ENCODE peak calls at places on chromosome 17, in nine cellular contexts. One of them, this sample, is unnamed.

GRCh38 chr17:76791053-76791980 is 53.4 kb downstream of the MFSD11 start:
- DNase-seq in brain microvascular endothelial cell: peak
- DNase-seq in dorsolateral prefrontal cortex: peak
- DNase-seq in A549: peak
- DNase-seq in esophagus squamous epithelium: no peak
- DNase-seq in aorta: peak
- DNase-seq in tibial nerve: no peak
- DNase-seq in heart right ventricle: no peak
- DNase-seq in OCI-LY7: peak
- DNase-seq in this sample: peak

GRCh38 chr17:77317091-77317519 is 176.3 kb downstream of the SEC14L1 start:
- DNase-seq in brain microvascular endothelial cell: no peak
- DNase-seq in esophagus squamous epithelium: no peak
- DNase-seq in aorta: peak
- DNase-seq in OCI-LY7: no peak
- DNase-seq in A549: no peak
- DNase-seq in heart right ventricle: no peak
- DNase-seq in tibial nerve: no peak
- DNase-seq in dorsolateral prefrontal cortex: peak
- DNase-seq in this sample: no peak

GRCh38 chr17:81195941-81196495 is 26.7 kb downstream of the CEP131 start:
- DNase-seq in tibial nerve: no peak
- DNase-seq in esophagus squamous epithelium: no peak
- DNase-seq in brain microvascular endothelial cell: no peak
- DNase-seq in heart right ventricle: no peak
- DNase-seq in dorsolateral prefrontal cortex: no peak
- DNase-seq in aorta: no peak
- DNase-seq in OCI-LY7: no peak
- DNase-seq in A549: no peak
- DNase-seq in this sample: no peak

GRCh38 chr17:78933959-78934568 is 8.9 kb upstream of the TIMP2 start:
- DNase-seq in brain microvascular endothelial cell: peak
- DNase-seq in esophagus squamous epithelium: peak
- DNase-seq in A549: peak
- DNase-seq in heart right ventricle: peak
- DNase-seq in tibial nerve: peak
- DNase-seq in OCI-LY7: no peak
- DNase-seq in aorta: peak
- DNase-seq in dorsolateral prefrontal cortex: peak
- DNase-seq in this sample: peak

GRCh38 chr17:41026668-41027471 is at the start of gene KRTAP1-5:
- DNase-seq in heart right ventricle: no peak
- DNase-seq in dorsolateral prefrontal cortex: no peak
- DNase-seq in brain microvascular endothelial cell: peak
- DNase-seq in esophagus squamous epithelium: no peak
- DNase-seq in aorta: no peak
- DNase-seq in tibial nerve: no peak
- DNase-seq in A549: no peak
- DNase-seq in OCI-LY7: no peak
- DNase-seq in this sample: no peak

GRCh38 chr17:79840989-79841286 is 1.7 kb upstream of the CBX4 start:
- DNase-seq in heart right ventricle: no peak
- DNase-seq in dorsolateral prefrontal cortex: no peak
- DNase-seq in OCI-LY7: no peak
- DNase-seq in aorta: no peak
- DNase-seq in esophagus squamous epithelium: no peak
- DNase-seq in tibial nerve: no peak
- DNase-seq in A549: no peak
- DNase-seq in brain microvascular endothelial cell: no peak
- DNase-seq in this sample: no peak

GRCh38 chr17:47684535-47685193 is 9.3 kb upstream of the TBKBP1 start:
- DNase-seq in heart right ventricle: no peak
- DNase-seq in esophagus squamous epithelium: no peak
- DNase-seq in OCI-LY7: no peak
- DNase-seq in brain microvascular endothelial cell: no peak
- DNase-seq in aorta: no peak
- DNase-seq in A549: no peak
- DNase-seq in dorsolateral prefrontal cortex: no peak
- DNase-seq in tibial nerve: no peak
- DNase-seq in this sample: no peak

GRCh38 chr17:7848665-7849184 is 6.1 kb upstream of the TMEM88 start:
- DNase-seq in OCI-LY7: no peak
- DNase-seq in dorsolateral prefrontal cortex: no peak
- DNase-seq in esophagus squamous epithelium: no peak
- DNase-seq in tibial nerve: no peak
- DNase-seq in brain microvascular endothelial cell: no peak
- DNase-seq in heart right ventricle: no peak
- DNase-seq in A549: no peak
- DNase-seq in aorta: no peak
- DNase-seq in this sample: no peak

GRCh38 chr17:12967962-12968361 is 49.9 kb downstream of the ELAC2 start:
- DNase-seq in dorsolateral prefrontal cortex: no peak
- DNase-seq in heart right ventricle: no peak
- DNase-seq in esophagus squamous epithelium: no peak
- DNase-seq in tibial nerve: no peak
- DNase-seq in A549: no peak
- DNase-seq in brain microvascular endothelial cell: no peak
- DNase-seq in aorta: no peak
- DNase-seq in OCI-LY7: no peak
- DNase-seq in this sample: no peak

GRCh38 chr17:44006581-44007345 is 2.3 kb downstream of the NAGS start:
- DNase-seq in heart right ventricle: peak
- DNase-seq in aorta: peak
- DNase-seq in OCI-LY7: peak
- DNase-seq in brain microvascular endothelial cell: peak
- DNase-seq in dorsolateral prefrontal cortex: peak
- DNase-seq in tibial nerve: peak
- DNase-seq in A549: peak
- DNase-seq in esophagus squamous epithelium: peak
- DNase-seq in this sample: peak

GRCh38 chr17:79485399-79485985 is 125.4 kb downstream of the RBFOX3 start:
- DNase-seq in tibial nerve: no peak
- DNase-seq in esophagus squamous epithelium: no peak
- DNase-seq in dorsolateral prefrontal cortex: no peak
- DNase-seq in heart right ventricle: no peak
- DNase-seq in A549: no peak
- DNase-seq in aorta: no peak
- DNase-seq in brain microvascular endothelial cell: no peak
- DNase-seq in OCI-LY7: no peak
- DNase-seq in this sample: no peak

GRCh38 chr17:55295411-55296170 is 30.8 kb downstream of the HLF start:
- DNase-seq in A549: peak
- DNase-seq in esophagus squamous epithelium: no peak
- DNase-seq in dorsolateral prefrontal cortex: peak
- DNase-seq in heart right ventricle: peak
- DNase-seq in tibial nerve: peak
- DNase-seq in brain microvascular endothelial cell: peak
- DNase-seq in OCI-LY7: peak
- DNase-seq in aorta: no peak
- DNase-seq in this sample: no peak

GRCh38 chr17:62587554-62587953 is 39.9 kb upstream of the MRC2 start:
- DNase-seq in tibial nerve: no peak
- DNase-seq in aorta: no peak
- DNase-seq in heart right ventricle: no peak
- DNase-seq in dorsolateral prefrontal cortex: no peak
- DNase-seq in OCI-LY7: no peak
- DNase-seq in esophagus squamous epithelium: no peak
- DNase-seq in brain microvascular endothelial cell: no peak
- DNase-seq in A549: no peak
- DNase-seq in this sample: no peak

GRCh38 chr17:76023900-76024237 is 3.2 kb downstream of the EVPL start:
- DNase-seq in A549: no peak
- DNase-seq in dorsolateral prefrontal cortex: no peak
- DNase-seq in heart right ventricle: no peak
- DNase-seq in OCI-LY7: no peak
- DNase-seq in brain microvascular endothelial cell: no peak
- DNase-seq in esophagus squamous epithelium: no peak
- DNase-seq in tibial nerve: no peak
- DNase-seq in aorta: no peak
- DNase-seq in this sample: no peak

GRCh38 chr17:27846042-27846655 is 45.8 kb upstream of the NOS2 start:
- DNase-seq in A549: no peak
- DNase-seq in tibial nerve: no peak
- DNase-seq in esophagus squamous epithelium: no peak
- DNase-seq in dorsolateral prefrontal cortex: no peak
- DNase-seq in brain microvascular endothelial cell: no peak
- DNase-seq in heart right ventricle: no peak
- DNase-seq in aorta: no peak
- DNase-seq in OCI-LY7: no peak
- DNase-seq in this sample: no peak

GRCh38 chr17:27502526-27503324 is 46.5 kb downstream of the KSR1 start:
- DNase-seq in dorsolateral prefrontal cortex: no peak
- DNase-seq in brain microvascular endothelial cell: peak
- DNase-seq in aorta: peak
- DNase-seq in heart right ventricle: no peak
- DNase-seq in OCI-LY7: no peak
- DNase-seq in A549: no peak
- DNase-seq in tibial nerve: no peak
- DNase-seq in esophagus squamous epithelium: no peak
- DNase-seq in this sample: no peak

GRCh38 chr17:4845128-4845527 is 12.0 kb downstream of the MINK1 start:
- DNase-seq in brain microvascular endothelial cell: no peak
- DNase-seq in esophagus squamous epithelium: no peak
- DNase-seq in tibial nerve: no peak
- DNase-seq in OCI-LY7: no peak
- DNase-seq in aorta: no peak
- DNase-seq in A549: no peak
- DNase-seq in dorsolateral prefrontal cortex: no peak
- DNase-seq in heart right ventricle: no peak
- DNase-seq in this sample: no peak

GRCh38 chr17:4842376-4842775 is 9.2 kb downstream of the MINK1 start:
- DNase-seq in esophagus squamous epithelium: no peak
- DNase-seq in tibial nerve: no peak
- DNase-seq in OCI-LY7: no peak
- DNase-seq in brain microvascular endothelial cell: no peak
- DNase-seq in aorta: no peak
- DNase-seq in heart right ventricle: no peak
- DNase-seq in A549: no peak
- DNase-seq in dorsolateral prefrontal cortex: no peak
- DNase-seq in this sample: no peak

GRCh38 chr17:4840893-4841242 is 7.7 kb downstream of the MINK1 start:
- DNase-seq in brain microvascular endothelial cell: no peak
- DNase-seq in aorta: no peak
- DNase-seq in A549: no peak
- DNase-seq in OCI-LY7: no peak
- DNase-seq in esophagus squamous epithelium: no peak
- DNase-seq in tibial nerve: no peak
- DNase-seq in heart right ventricle: no peak
- DNase-seq in dorsolateral prefrontal cortex: no peak
- DNase-seq in this sample: no peak

GRCh38 chr17:4839965-4840892 is 7.1 kb downstream of the MINK1 start:
- DNase-seq in A549: no peak
- DNase-seq in tibial nerve: no peak
- DNase-seq in OCI-LY7: no peak
- DNase-seq in esophagus squamous epithelium: no peak
- DNase-seq in heart right ventricle: no peak
- DNase-seq in brain microvascular endothelial cell: no peak
- DNase-seq in dorsolateral prefrontal cortex: no peak
- DNase-seq in aorta: no peak
- DNase-seq in this sample: no peak

GRCh38 chr17:4843451-4843850 is 10.3 kb downstream of the MINK1 start:
- DNase-seq in dorsolateral prefrontal cortex: no peak
- DNase-seq in OCI-LY7: no peak
- DNase-seq in brain microvascular endothelial cell: no peak
- DNase-seq in tibial nerve: no peak
- DNase-seq in heart right ventricle: no peak
- DNase-seq in A549: no peak
- DNase-seq in aorta: no peak
- DNase-seq in esophagus squamous epithelium: no peak
- DNase-seq in this sample: no peak
- H3K27ac ChIP-seq in dorsolateral prefrontal cortex: peak
- H3K27ac ChIP-seq in OCI-LY7: no peak
- H3K27ac ChIP-seq in brain microvascular endothelial cell: no peak
- H3K27ac ChIP-seq in tibial nerve: no peak
- H3K27ac ChIP-seq in heart right ventricle: no peak
- H3K27ac ChIP-seq in A549: no peak
- H3K27ac ChIP-seq in aorta: no peak
- H3K27ac ChIP-seq in esophagus squamous epithelium: no peak
- H3K27ac ChIP-seq in this sample: no peak

DNA sequence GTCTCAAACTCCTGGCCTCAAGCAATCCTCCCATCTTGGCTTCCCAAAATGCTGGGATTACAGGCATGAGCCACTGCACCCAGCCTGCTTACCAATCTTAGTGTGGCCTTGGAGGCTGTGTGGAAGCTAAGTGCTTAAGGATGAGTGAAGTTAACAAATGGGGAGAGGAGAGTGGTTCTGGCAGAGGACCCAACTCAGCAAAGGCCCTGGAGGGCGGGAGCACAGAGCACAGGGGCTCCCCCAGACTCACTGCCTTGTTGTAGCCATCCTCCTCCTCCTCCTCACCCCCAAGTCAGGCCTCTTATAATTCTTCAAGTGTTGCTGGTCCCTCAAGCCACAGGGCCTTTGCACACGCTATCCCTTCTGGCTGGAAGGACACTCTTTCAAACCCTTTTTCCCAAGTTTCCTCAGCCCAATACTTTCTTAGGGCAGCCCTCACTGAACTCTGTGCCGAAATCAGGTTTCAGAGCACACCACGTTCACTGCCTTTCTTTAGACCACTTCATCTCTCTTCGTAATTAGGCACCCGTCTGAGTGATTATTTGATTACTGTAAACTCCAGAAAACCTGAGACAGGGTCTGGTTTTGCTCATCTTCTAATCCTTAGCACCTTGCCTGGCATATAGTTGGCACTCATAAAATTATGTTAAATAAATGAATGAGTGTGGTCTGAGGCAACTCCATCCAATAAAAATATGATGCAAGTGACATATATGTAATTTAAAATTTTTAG is 23.4 kb downstream of the NGFR start:
- DNase-seq in tibial nerve: no peak
- DNase-seq in dorsolateral prefrontal cortex: no peak
- DNase-seq in OCI-LY7: no peak
- DNase-seq in aorta: peak
- DNase-seq in esophagus squamous epithelium: no peak
- DNase-seq in brain microvascular endothelial cell: no peak
- DNase-seq in heart right ventricle: no peak
- DNase-seq in A549: no peak
- DNase-seq in this sample: no peak
- H3K27ac ChIP-seq in tibial nerve: no peak
- H3K27ac ChIP-seq in dorsolateral prefrontal cortex: no peak
- H3K27ac ChIP-seq in OCI-LY7: no peak
- H3K27ac ChIP-seq in aorta: no peak
- H3K27ac ChIP-seq in esophagus squamous epithelium: no peak
- H3K27ac ChIP-seq in brain microvascular endothelial cell: no peak
- H3K27ac ChIP-seq in heart right ventricle: no peak
- H3K27ac ChIP-seq in A549: no peak
- H3K27ac ChIP-seq in this sample: no peak

GRCh38 chr17:17109896-17110295 is 67.6 kb downstream of the MPRIP start:
- DNase-seq in tibial nerve: peak
- DNase-seq in dorsolateral prefrontal cortex: no peak
- DNase-seq in esophagus squamous epithelium: no peak
- DNase-seq in aorta: no peak
- DNase-seq in A549: peak
- DNase-seq in brain microvascular endothelial cell: no peak
- DNase-seq in heart right ventricle: no peak
- DNase-seq in OCI-LY7: no peak
- DNase-seq in this sample: no peak
- H3K27ac ChIP-seq in tibial nerve: peak
- H3K27ac ChIP-seq in dorsolateral prefrontal cortex: peak
- H3K27ac ChIP-seq in esophagus squamous epithelium: peak
- H3K27ac ChIP-seq in aorta: no peak
- H3K27ac ChIP-seq in A549: peak
- H3K27ac ChIP-seq in brain microvascular endothelial cell: no peak
- H3K27ac ChIP-seq in heart right ventricle: no peak
- H3K27ac ChIP-seq in OCI-LY7: no peak
- H3K27ac ChIP-seq in this sample: no peak

GRCh38 chr17:74454197-74455024 is 12.0 kb upstream of the CD300A start:
- DNase-seq in esophagus squamous epithelium: no peak
- DNase-seq in heart right ventricle: peak
- DNase-seq in brain microvascular endothelial cell: peak
- DNase-seq in A549: no peak
- DNase-seq in OCI-LY7: peak
- DNase-seq in aorta: peak
- DNase-seq in tibial nerve: no peak
- DNase-seq in dorsolateral prefrontal cortex: peak
- DNase-seq in this sample: peak
- H3K27ac ChIP-seq in esophagus squamous epithelium: peak
- H3K27ac ChIP-seq in heart right ventricle: peak
- H3K27ac ChIP-seq in brain microvascular endothelial cell: no peak
- H3K27ac ChIP-seq in A549: peak
- H3K27ac ChIP-seq in OCI-LY7: peak
- H3K27ac ChIP-seq in aorta: peak
- H3K27ac ChIP-seq in tibial nerve: peak
- H3K27ac ChIP-seq in dorsolateral prefrontal cortex: peak
- H3K27ac ChIP-seq in this sample: peak